ENCODE peak calls at places on chromosome 4, in seven cellular contexts. P is A549, D is mucosa of descending colon, Y is keratinocyte, T is fibroblast of mammary gland, G is choroid plexus epithelial cell, Z is epithelial cell of proximal tubule. X is an unnamed sample.

GRCh38 chr4:153294631-153295030 is 49.9 kb upstream of the MND1 start:
- DNase-seq in P (no peak), Y (peak), D (no peak), Z (no peak), G (no peak), T (no peak), X (peak)

GRCh38 chr4:77167866-77168265 is 10.9 kb downstream of the CCNG2 start:
- DNase-seq in P (no peak), D (no peak), Z (no peak), Y (no peak), T (no peak), G (no peak), X (no peak)

GRCh38 chr4:150209140-150209829 is 131.0 kb downstream of the DCLK2 start:
- DNase-seq in D (peak), Z (no peak), P (peak), Y (no peak), T (peak), G (peak), X (peak)

GRCh38 chr4:3257125-3257690 is 8.2 kb downstream of the MSANTD1 start:
- DNase-seq in P (no peak), D (peak), Y (peak), G (no peak), T (no peak), Z (no peak), X (no peak)

GRCh38 chr4:77215107-77215506 is 58.1 kb downstream of the CCNG2 start:
- DNase-seq in D (no peak), Z (no peak), Y (no peak), G (no peak), T (no peak), P (no peak), X (no peak)

GRCh38 chr4:19880205-19880604 is 371.5 kb upstream of the SLIT2 start:
- DNase-seq in G (no peak), T (no peak), Z (no peak), Y (no peak), P (no peak), D (no peak), X (peak)

GRCh38 chr4:14152834-14153519 is 525.5 kb upstream of the BOD1L1 start:
- DNase-seq in Z (no peak), Y (no peak), D (no peak), T (no peak), P (no peak), G (no peak), X (no peak)

GRCh38 chr4:61992351-61992750 is 792.2 kb downstream of the ADGRL3 start:
- DNase-seq in Z (no peak), P (no peak), G (no peak), T (no peak), D (no peak), Y (no peak), X (no peak)

GRCh38 chr4:159481936-159482335 is 379.1 kb downstream of the RAPGEF2 start:
- DNase-seq in T (no peak), G (no peak), P (no peak), D (no peak), Y (peak), Z (no peak), X (no peak)

GRCh38 chr4:89823416-89823815 is 13.5 kb downstream of the SNCA start:
- DNase-seq in Y (no peak), D (no peak), Z (no peak), T (peak), P (no peak), G (peak), X (peak)

GRCh38 chr4:147480891-147481576 is at the start of gene EDNRA:
- DNase-seq in Z (no peak), P (peak), Y (no peak), G (peak), T (peak), D (no peak), X (peak)

GRCh38 chr4:25437951-25438350 is 60.9 kb downstream of the ANAPC4 start:
- DNase-seq in D (no peak), Y (no peak), Z (no peak), T (no peak), P (no peak), G (no peak), X (no peak)

GRCh38 chr4:183321079-183321478 is 1.0 kb upstream of the CLDN22 start:
- DNase-seq in Y (no peak), G (no peak), D (no peak), P (no peak), Z (no peak), T (no peak), X (no peak)

DNA sequence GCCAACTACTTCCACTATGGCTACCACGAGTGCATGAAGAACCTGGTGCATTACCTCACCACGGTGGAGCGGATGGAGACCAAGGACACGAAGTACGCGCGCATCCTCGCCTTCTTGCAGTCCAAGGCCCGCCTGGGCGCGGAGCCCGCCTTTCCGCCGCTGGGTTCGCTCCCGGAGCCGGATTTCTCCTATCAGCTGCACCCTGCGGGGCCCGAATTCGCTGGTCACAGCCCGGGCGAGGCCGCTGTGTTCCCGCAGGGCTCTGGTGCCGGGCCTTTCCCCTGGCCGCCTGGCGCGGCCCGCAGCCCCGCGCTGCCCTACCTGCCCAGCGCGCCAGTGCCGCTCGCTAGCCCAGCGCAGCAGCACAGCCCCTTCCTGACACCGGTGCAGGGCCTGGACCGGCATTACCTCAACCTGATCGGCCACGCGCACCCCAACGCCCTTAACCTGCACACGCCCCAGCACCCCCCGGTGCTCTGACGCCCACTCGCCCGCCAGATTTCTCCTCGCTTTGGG is 2.1 kb downstream of the HELT start:
- DNase-seq in G (peak), Y (no peak), T (peak), D (no peak), Z (no peak), P (peak), X (no peak)
- H3K4me3 ChIP-seq in G (no peak), Y (no peak), T (no peak), D (no peak), Z (no peak), P (peak), X (no peak)

GRCh38 chr4:170853422-170854021 is 763.8 kb upstream of the AADAT start:
- DNase-seq in T (peak), D (peak), Z (no peak), P (peak), Y (no peak), G (peak), X (peak)
- TF ChIP-seq CTCF in T (peak), D (peak), Z (peak), P (peak), Y (peak), G (peak), X (peak)

DNA sequence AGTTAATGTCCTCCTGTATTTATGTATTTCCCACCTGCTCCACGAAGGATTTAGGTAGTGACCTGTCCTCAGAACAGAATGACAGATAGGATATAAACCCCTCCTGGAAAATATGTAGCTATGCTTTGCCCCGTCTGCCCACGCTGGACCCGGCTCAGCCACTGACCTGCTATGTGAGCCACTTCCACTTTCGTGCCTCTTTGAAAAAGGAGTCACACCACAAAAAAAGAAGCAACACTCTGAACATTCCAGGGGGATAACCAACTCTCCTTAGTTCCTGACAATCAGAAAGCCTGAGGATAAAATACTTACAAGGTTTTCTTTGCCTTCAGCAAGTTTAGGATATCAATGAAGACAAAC is 11.1 kb downstream of the ACSL1 start:
- DNase-seq in P (no peak), Z (no peak), D (no peak), Y (no peak), T (no peak), G (no peak), X (no peak)
- H3K4me3 ChIP-seq in P (no peak), Z (peak), D (peak), Y (peak), T (no peak), G (peak), X (no peak)

DNA sequence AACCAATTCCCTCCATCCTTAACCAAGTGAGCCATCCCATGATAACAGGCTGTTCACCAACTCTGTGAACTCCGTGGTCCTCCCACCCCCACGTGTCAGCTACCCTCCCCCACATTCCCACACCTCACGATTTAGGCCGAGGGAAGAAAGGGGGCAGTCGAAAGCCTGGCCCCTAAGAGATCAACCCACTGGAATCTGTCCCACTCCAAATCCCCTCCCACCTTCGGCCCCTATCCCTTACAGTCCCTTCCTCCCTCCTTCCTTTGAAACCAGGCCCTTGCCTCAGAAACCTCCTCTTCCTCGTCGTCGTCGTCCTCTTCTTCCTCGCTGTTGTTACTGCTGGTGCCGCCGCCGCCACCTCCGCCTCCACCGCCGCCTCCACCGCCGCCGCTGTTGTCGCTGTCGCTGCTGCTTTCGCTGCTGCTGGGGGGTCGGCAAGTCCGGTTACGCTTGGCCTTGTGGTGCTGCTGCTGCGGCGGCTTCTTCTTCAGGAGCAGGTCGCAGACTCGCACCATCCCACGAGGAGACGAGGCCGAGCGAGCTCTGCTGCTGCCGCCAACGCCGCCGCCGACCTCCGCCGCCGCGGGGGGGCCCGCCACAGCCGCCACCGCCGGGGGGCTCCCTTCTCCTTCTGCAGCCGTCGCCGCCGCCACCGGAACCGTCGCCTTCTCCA is 467 bp downstream of the ANKRD17 start:
- DNase-seq in Y (no peak), D (no peak), Z (no peak), T (peak), P (peak), G (peak), X (peak)
- TF ChIP-seq CTCF in Y (peak), D (no peak), Z (peak), T (no peak), P (no peak), G (no peak), X (no peak)

GRCh38 chr4:110632506-110633357 is 9.9 kb upstream of the PITX2 start:
- DNase-seq in Z (no peak), P (no peak), G (no peak), D (peak), Y (no peak), T (no peak), X (peak)

GRCh38 chr4:110633358-110634319 is 10.8 kb upstream of the PITX2 start:
- DNase-seq in D (peak), Z (no peak), T (no peak), P (no peak), G (no peak), Y (no peak), X (peak)

GRCh38 chr4:110636231-110636676 is 13.4 kb upstream of the PITX2 start:
- DNase-seq in D (no peak), G (no peak), P (peak), Y (no peak), T (no peak), Z (no peak), X (peak)

GRCh38 chr4:110635155-110635479 is 12.2 kb upstream of the PITX2 start:
- DNase-seq in Z (no peak), P (no peak), Y (no peak), D (no peak), T (no peak), G (no peak), X (no peak)

GRCh38 chr4:110634320-110635154 is 11.7 kb upstream of the PITX2 start:
- DNase-seq in T (no peak), Y (no peak), D (no peak), G (no peak), Z (no peak), P (no peak), X (peak)
- H3K4me3 ChIP-seq in T (no peak), Y (no peak), D (no peak), G (no peak), Z (no peak), P (no peak), X (peak)

DNA sequence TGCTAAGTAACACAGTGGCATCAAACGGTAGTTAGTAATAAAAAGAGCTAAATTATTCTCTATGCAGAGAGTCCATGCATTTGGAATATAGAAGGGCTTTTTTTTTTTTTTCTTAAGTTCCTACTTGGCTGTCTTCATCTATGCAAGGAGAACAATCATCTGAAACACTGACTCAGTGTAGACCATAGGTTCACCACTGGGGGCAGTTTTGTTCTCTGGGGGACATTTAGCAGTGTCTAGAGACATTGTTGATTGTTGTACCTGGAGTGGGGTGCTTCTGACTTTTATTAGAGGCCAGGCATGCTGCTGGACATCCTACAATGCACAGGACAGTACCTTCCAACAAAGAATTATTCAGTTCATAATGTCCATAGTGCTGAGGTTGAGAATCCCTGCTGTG is 41.2 kb downstream of the TMA16 start:
- DNase-seq in P (no peak), D (no peak), T (no peak), G (no peak), Z (no peak), Y (no peak), X (no peak)
- TF ChIP-seq CTCF in P (no peak), D (no peak), T (no peak), G (peak), Z (no peak), Y (no peak), X (no peak)

DNA sequence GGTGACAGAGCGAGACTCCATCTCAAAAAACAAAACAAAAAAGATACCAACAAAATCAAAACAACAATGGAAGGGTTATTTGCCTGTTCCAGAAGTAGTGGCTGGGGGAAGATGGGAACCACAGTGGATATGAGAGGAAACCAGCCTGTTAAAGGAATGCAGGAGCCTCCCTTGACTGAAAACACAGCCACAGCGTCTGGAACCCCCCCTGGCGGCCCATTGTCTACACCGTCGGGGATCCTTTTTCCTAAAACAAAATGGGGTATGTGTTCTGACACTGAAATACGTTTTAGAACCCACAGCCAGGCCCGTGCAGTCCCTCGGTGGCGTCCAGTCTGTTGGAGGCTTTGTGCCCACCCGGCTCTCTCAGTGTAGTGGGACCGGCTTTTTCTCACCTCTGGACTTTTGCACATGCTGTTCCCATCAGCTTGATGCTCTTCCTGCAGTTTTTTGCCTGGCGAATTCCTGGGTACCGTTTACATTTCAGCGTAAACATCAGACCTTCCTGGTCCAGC is 19.6 kb downstream of the PIGG start:
- DNase-seq in P (no peak), Z (no peak), G (no peak), T (no peak), D (no peak), Y (no peak), X (no peak)
- H3K4me3 ChIP-seq in P (no peak), Z (no peak), G (no peak), T (no peak), D (no peak), Y (no peak), X (no peak)

GRCh38 chr4:17599826-17600225 is 14.6 kb upstream of the MED28 start:
- DNase-seq in Y (no peak), P (no peak), D (no peak), Z (no peak), G (no peak), T (peak), X (no peak)

GRCh38 chr4:17595471-17596005 is 18.5 kb downstream of the LAP3 start:
- DNase-seq in D (no peak), T (no peak), P (no peak), Y (no peak), G (no peak), Z (no peak), X (no peak)

GRCh38 chr4:17597517-17597916 is 16.9 kb upstream of the MED28 start:
- DNase-seq in T (peak), D (peak), Z (no peak), G (peak), P (peak), Y (no peak), X (no peak)
- TF ChIP-seq CTCF in T (peak), D (no peak), Z (peak), G (peak), P (peak), Y (peak), X (peak)